ENCODE peak calls at places on chromosomes 13 and 19, in six cellular contexts. V, P, O, M, A and T are unnamed samples.

GRCh38 chr13:21798181-21798580 is 127.3 kb downstream of the FGF9 start:
- DNase-seq in V (no peak), P (no peak), O (no peak), M (no peak), A (no peak), T (no peak)

GRCh38 chr19:33333615-33334014 is 31.3 kb upstream of the CEBPA start:
- DNase-seq in V (no peak), P (no peak), O (no peak), M (no peak), A (no peak), T (no peak)

GRCh38 chr13:67652887-67653286 is 422.8 kb upstream of the PCDH9 start:
- DNase-seq in V (no peak), P (no peak), O (no peak), M (no peak), A (no peak), T (no peak)

GRCh38 chr19:10419646-10420443 is 493 bp upstream of the PDE4A start:
- DNase-seq in V (no peak), P (peak), O (peak), M (no peak), A (peak), T (no peak)

GRCh38 chr13:38602261-38602660 is 84.6 kb upstream of the FREM2 start:
- DNase-seq in V (no peak), P (peak), O (no peak), M (no peak), A (no peak), T (no peak)

GRCh38 chr19:45340232-45340898 is at the start of gene KLC3:
- DNase-seq in V (no peak), P (no peak), O (peak), M (peak), A (no peak), T (no peak)

GRCh38 chr13:30002577-30002976 is 152.2 kb upstream of the UBL3 start:
- DNase-seq in V (peak), P (peak), O (no peak), M (no peak), A (peak), T (peak)

GRCh38 chr13:79070343-79070974 is 335.6 kb downstream of the RBM26 start:
- DNase-seq in V (no peak), P (no peak), O (no peak), M (no peak), A (no peak), T (no peak)

GRCh38 chr19:29365836-29366417 is 153.0 kb upstream of the UQCRFS1 start:
- DNase-seq in V (no peak), P (no peak), O (no peak), M (no peak), A (no peak), T (no peak)

GRCh38 chr13:45496942-45497341 is 32.2 kb downstream of the COG3 start:
- DNase-seq in V (no peak), P (no peak), O (no peak), M (no peak), A (no peak), T (no peak)

GRCh38 chr19:2051771-2052704 is 994 bp upstream of the MKNK2 start:
- DNase-seq in V (no peak), P (no peak), O (peak), M (peak), A (no peak), T (no peak)

GRCh38 chr13:104593693-104594092 is 1527.5 kb upstream of the SLC10A2 start:
- DNase-seq in V (no peak), P (no peak), O (no peak), M (no peak), A (no peak), T (no peak)

GRCh38 chr19:39430675-39431593 is 4.8 kb downstream of the RPS16 start:
- DNase-seq in V (no peak), P (peak), O (peak), M (peak), A (peak), T (no peak)

GRCh38 chr13:76816394-76816793 is 69.8 kb downstream of the KCTD12 start:
- DNase-seq in V (no peak), P (no peak), O (no peak), M (no peak), A (no peak), T (no peak)

GRCh38 chr19:1567116-1567847 is 843 bp downstream of the MEX3D start:
- DNase-seq in V (no peak), P (peak), O (peak), M (no peak), A (no peak), T (no peak)

GRCh38 chr13:100721885-100722512 is 47.4 kb upstream of the TMTC4 start:
- DNase-seq in V (no peak), P (peak), O (peak), M (no peak), A (peak), T (peak)

GRCh38 chr13:40662866-40663265 is 3.6 kb downstream of the FOXO1 start:
- DNase-seq in V (no peak), P (no peak), O (no peak), M (no peak), A (no peak), T (no peak)

GRCh38 chr13:27665333-27665732 is 43.6 kb downstream of the POLR1D start:
- DNase-seq in V (no peak), P (no peak), O (no peak), M (no peak), A (peak), T (no peak)

GRCh38 chr19:38004505-38005223 is 97.7 kb downstream of the SIPA1L3 start:
- DNase-seq in V (peak), P (peak), O (no peak), M (peak), A (peak), T (peak)

GRCh38 chr13:109297628-109298027 is 488.8 kb downstream of the IRS2 start:
- DNase-seq in V (peak), P (peak), O (no peak), M (no peak), A (no peak), T (peak)

GRCh38 chr13:112007191-112007590 is 59.8 kb upstream of the SOX1 start:
- DNase-seq in V (no peak), P (no peak), O (no peak), M (no peak), A (no peak), T (no peak)

GRCh38 chr13:89315287-89315686 is 1644.1 kb downstream of the SLITRK5 start:
- DNase-seq in V (no peak), P (no peak), O (no peak), M (no peak), A (no peak), T (no peak)

GRCh38 chr19:15812059-15812722 is 3.3 kb downstream of the OR10H1 start:
- DNase-seq in V (no peak), P (no peak), O (peak), M (no peak), A (peak), T (no peak)

GRCh38 chr19:10537668-10538067 is 6.0 kb upstream of the ATG4D start:
- DNase-seq in V (no peak), P (no peak), O (no peak), M (no peak), A (no peak), T (no peak)

GRCh38 chr19:49677232-49677881 is at the start of gene PRMT1:
- DNase-seq in V (no peak), P (no peak), O (peak), M (no peak), A (peak), T (no peak)

GRCh38 chr19:8569066-8569761 is 8.0 kb downstream of the MYO1F start:
- DNase-seq in V (peak), P (peak), O (peak), M (peak), A (peak), T (peak)

GRCh38 chr13:52159159-52159982 is at the start of gene NEK3:
- DNase-seq in V (no peak), P (peak), O (peak), M (peak), A (peak), T (no peak)

GRCh38 chr19:3670258-3670795 is 29.9 kb downstream of the PIP5K1C start:
- DNase-seq in V (peak), P (peak), O (no peak), M (no peak), A (peak), T (peak)

GRCh38 chr19:48819366-48819816 is 8.6 kb upstream of the BCAT2 start:
- DNase-seq in V (peak), P (peak), O (no peak), M (peak), A (peak), T (peak)

DNA sequence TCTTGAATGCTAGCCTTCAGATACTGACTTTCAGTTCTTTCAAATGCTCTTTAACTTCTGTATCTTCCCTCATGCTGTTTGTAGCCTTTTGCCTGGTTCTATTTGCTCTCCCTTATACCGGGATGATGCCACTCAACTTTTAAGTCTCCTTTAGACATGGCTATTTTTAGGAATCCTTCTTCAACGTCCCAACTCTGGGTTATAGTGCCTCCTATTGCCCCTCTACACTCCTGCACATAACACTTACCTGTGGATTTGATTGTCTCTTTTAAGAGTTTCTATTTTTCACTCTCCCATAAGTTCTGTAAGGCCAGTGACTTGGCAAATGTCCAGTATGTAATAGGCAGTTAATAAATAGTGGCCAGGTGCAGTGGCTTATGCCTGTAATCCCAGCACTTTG is 343.0 kb downstream of the KLF5 start:
- DNase-seq in V (no peak), P (no peak), O (no peak), M (no peak), A (peak), T (no peak)
- TF ChIP-seq CTCF in V (no peak), P (no peak), O (no peak), M (no peak), A (no peak), T (peak)

GRCh38 chr19:53868892-53869804 is 1.5 kb downstream of the MYADM start:
- DNase-seq in V (peak), P (peak), O (peak), M (peak), A (peak), T (no peak)
- H3K4me3 ChIP-seq in V (peak), P (peak), O (peak), M (peak), A (peak), T (peak)

GRCh38 chr13:81957121-81957520 is 1616.2 kb upstream of the SPRY2 start:
- DNase-seq in V (no peak), P (no peak), O (no peak), M (no peak), A (no peak), T (no peak)
- TF ChIP-seq CTCF in V (no peak), P (no peak), O (no peak), M (no peak), A (no peak), T (no peak)

GRCh38 chr19:17796838-17797168 is 1.9 kb downstream of the B3GNT3 start:
- DNase-seq in V (no peak), P (no peak), O (no peak), M (no peak), A (no peak), T (no peak)

GRCh38 chr19:17795495-17795856 is 538 bp downstream of the B3GNT3 start:
- DNase-seq in V (no peak), P (no peak), O (no peak), M (no peak), A (no peak), T (no peak)

GRCh38 chr19:17794731-17795494 is at the start of gene B3GNT3:
- DNase-seq in V (no peak), P (no peak), O (peak), M (peak), A (peak), T (no peak)

GRCh38 chr19:17797397-17798201 is 2.7 kb downstream of the B3GNT3 start:
- DNase-seq in V (no peak), P (no peak), O (no peak), M (no peak), A (peak), T (no peak)

DNA sequence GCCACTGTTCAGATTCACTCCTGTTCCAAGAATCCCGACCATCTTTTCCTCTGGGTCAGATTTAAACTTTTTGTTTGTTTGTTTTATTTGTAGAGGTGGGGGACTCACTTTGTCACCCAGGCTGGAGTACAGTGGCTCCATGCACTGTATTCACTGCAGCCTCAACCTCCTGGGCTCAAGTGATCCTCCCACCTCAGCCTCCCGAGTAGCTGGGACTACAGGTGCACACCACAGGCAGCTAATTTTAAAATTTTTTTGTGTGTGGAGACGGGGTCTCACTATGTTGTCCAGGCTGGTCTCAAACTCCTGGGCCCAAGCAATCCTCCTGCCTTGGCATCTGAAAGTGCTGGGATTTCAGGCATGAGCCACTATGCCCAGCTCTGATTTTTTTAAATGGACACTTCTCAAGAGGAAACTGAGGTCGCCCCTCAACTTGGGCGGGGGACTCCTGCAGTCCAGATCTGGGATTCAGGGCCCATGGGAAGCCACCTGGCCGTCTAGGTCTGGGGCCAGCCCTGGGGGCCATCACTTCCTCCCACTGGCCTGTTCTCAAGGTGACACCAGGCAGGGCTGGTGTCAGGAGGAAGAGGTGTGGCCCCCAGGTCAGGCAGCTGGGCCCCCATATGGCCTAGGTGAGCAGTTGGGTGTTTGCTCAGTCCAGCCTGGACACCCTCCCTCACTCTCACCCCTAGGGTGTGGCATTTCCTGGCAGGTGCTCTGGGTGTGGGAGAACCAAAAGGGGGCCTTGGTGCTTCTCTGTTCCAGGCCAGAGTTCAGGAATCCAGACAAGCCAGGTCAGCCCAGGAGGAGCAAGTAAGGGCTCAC is 1.3 kb downstream of the B3GNT3 start:
- DNase-seq in V (no peak), P (no peak), O (no peak), M (no peak), A (peak), T (no peak)
- H3K4me3 ChIP-seq in V (no peak), P (no peak), O (no peak), M (no peak), A (no peak), T (no peak)

GRCh38 chr19:17625980-17626379 is 62.2 kb downstream of the UNC13A start:
- DNase-seq in V (no peak), P (no peak), O (no peak), M (no peak), A (no peak), T (no peak)

GRCh38 chr19:17627161-17627560 is 61.0 kb downstream of the UNC13A start:
- DNase-seq in V (no peak), P (no peak), O (no peak), M (peak), A (no peak), T (no peak)

GRCh38 chr19:17625043-17625442 is 63.1 kb downstream of the UNC13A start:
- DNase-seq in V (no peak), P (no peak), O (no peak), M (no peak), A (no peak), T (no peak)

GRCh38 chr19:17627921-17628320 is 60.2 kb downstream of the UNC13A start:
- DNase-seq in V (no peak), P (no peak), O (no peak), M (peak), A (no peak), T (no peak)

DNA sequence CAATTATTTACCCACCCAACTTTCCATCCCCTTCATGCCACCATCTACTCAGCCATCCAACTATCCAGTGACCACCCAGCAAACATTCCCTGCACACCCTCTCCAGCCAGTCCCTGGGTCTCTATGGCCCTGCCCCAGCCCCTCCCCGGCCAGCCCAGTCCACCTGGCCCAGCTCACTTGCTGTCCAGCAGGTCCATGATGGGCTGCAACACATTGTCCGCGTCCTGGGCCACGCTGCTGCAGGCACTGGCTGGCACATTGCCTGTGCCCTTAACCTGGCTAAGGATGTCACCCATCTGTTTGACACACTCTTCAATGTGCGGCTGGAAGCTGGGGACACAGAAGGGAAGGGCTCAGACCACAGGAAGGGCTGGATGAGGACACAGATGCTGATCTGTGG is 61.7 kb downstream of the UNC13A start:
- DNase-seq in V (no peak), P (no peak), O (no peak), M (peak), A (no peak), T (no peak)
- TF ChIP-seq CTCF in V (no peak), P (no peak), O (no peak), M (no peak), A (no peak), T (no peak)

GRCh38 chr13:54356209-54356608 is 1327.6 kb downstream of the OLFM4 start:
- DNase-seq in V (no peak), P (no peak), O (no peak), M (no peak), A (no peak), T (no peak)
- H3K4me3 ChIP-seq in V (no peak), P (no peak), O (no peak), M (no peak), A (no peak), T (no peak)

DNA sequence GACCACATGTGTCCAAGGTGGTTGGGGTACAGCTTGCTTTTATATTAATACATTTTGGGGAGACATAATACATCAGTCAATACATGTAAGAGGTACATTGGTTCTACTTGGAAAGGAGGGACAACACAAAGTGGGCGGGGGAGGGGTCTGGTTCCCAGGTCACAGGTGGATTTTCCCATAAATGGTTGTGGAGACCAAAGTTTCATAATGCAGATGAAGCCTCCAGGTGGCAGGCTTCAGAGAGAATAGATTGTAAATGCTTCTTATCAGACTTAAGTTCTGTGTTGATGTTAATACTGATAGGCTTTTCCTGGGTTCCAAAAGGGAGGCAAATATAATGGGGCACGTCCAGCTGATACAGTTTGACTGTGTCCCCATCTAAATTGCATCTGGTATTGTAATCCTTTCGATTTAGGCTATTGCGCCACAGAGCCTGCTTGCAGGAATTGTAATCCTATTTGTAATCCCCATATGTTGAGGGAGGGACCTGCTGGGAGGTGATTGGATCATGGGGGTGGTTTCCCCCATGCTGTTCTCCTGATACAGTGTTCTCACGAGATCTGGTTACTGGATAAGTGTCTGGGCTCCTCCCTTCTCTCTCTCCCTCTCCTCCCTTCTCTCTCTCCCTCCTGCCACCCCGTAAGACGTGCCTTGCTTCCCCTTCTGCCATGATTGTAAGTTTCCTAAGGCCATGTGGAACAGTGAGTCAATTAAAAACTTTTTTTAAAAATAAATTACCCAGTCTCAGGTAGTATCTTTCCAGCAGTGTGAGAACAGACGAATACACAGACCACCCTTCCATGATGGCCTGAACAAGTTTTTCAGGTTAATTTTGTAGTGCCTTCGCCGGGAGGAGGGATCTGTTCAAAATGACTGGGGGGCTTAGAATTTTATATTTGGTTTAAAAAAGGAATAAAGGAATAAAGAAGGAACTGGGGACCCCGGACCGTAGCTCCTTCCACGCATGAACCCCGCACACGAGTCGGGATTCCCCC is 44.9 kb downstream of the ZNF823 start:
- DNase-seq in V (peak), P (peak), O (no peak), M (no peak), A (no peak), T (peak)
- TF ChIP-seq CTCF in V (no peak), P (no peak), O (no peak), M (no peak), A (no peak), T (peak)

GRCh38 chr19:35908977-35909683 is 1.0 kb upstream of the TYROBP start:
- DNase-seq in V (no peak), P (no peak), O (no peak), M (peak), A (no peak), T (no peak)
- H3K4me3 ChIP-seq in V (no peak), P (no peak), O (no peak), M (peak), A (no peak), T (no peak)